ENCODE peak calls at places on chromosomes 5 and 9, in four cellular contexts. L is pancreas, X is uterus, P is Peyer's patch. S is an unnamed sample. For H3K9me3, the result is how much of the 10 kb centered on the place peaks cover.

GRCh38 chr5:371811-372555 is 50.5 kb downstream of the AHRR start:
- DNase-seq in L (no peak), X (no peak), P (peak), S (peak)

GRCh38 chr9:14097215-14097614 is 216.7 kb downstream of the NFIB start:
- DNase-seq in L (peak), X (no peak), P (no peak), S (no peak)

GRCh38 chr5:135185461-135186075 is 151.5 kb upstream of the PITX1 start:
- DNase-seq in L (no peak), X (no peak), P (no peak), S (peak)

GRCh38 chr9:109278848-109279247 is 42.0 kb downstream of the EPB41L4B start:
- DNase-seq in L (peak), X (no peak), P (no peak), S (no peak)

GRCh38 chr9:18638448-18639249 is 164.7 kb downstream of the ADAMTSL1 start:
- DNase-seq in L (no peak), X (no peak), P (no peak), S (no peak)

GRCh38 chr9:131823701-131824146 is 83.8 kb upstream of the RAPGEF1 start:
- DNase-seq in L (no peak), X (no peak), P (no peak), S (no peak)

GRCh38 chr9:127202461-127203139 is 62.0 kb upstream of the GARNL3 start:
- DNase-seq in L (no peak), X (no peak), P (no peak), S (no peak)

GRCh38 chr9:98755006-98755618 is 41.2 kb downstream of the ANKS6 start:
- DNase-seq in L (no peak), X (no peak), P (no peak), S (peak)

GRCh38 chr9:69573666-69574456 is 98.3 kb downstream of the APBA1 start:
- DNase-seq in L (no peak), X (no peak), P (no peak), S (no peak)

GRCh38 chr5:148384389-148384756 is 615 bp downstream of the FBXO38 start:
- DNase-seq in L (no peak), X (no peak), P (no peak), S (no peak)

GRCh38 chr5:151084363-151084762 is 3.5 kb upstream of the TNIP1 start:
- DNase-seq in L (no peak), X (no peak), P (no peak), S (no peak)

GRCh38 chr5:164358531-164359259 is 853.3 kb downstream of the MAT2B start:
- DNase-seq in L (no peak), X (no peak), P (no peak), S (no peak)

GRCh38 chr9:121388140-121388925 is 18.3 kb upstream of the STOM start:
- DNase-seq in L (no peak), X (no peak), P (no peak), S (no peak)

GRCh38 chr9:106716820-106717219 is 146.1 kb upstream of the ZNF462 start:
- DNase-seq in L (no peak), X (no peak), P (no peak), S (no peak)

GRCh38 chr5:122465994-122466393 is 154.0 kb downstream of the SNCAIP start:
- DNase-seq in L (no peak), X (no peak), P (no peak), S (no peak)

GRCh38 chr5:122471031-122471751 is 159.2 kb downstream of the SNCAIP start:
- DNase-seq in L (no peak), X (no peak), P (no peak), S (no peak)

GRCh38 chr5:122469520-122469919 is 157.5 kb downstream of the SNCAIP start:
- DNase-seq in L (no peak), X (no peak), P (no peak), S (no peak)

GRCh38 chr5:122470365-122470764 is 158.3 kb downstream of the SNCAIP start:
- DNase-seq in L (no peak), X (no peak), P (no peak), S (no peak)

GRCh38 chr5:122468351-122469111 is 156.5 kb downstream of the SNCAIP start:
- DNase-seq in L (no peak), X (no peak), P (no peak), S (no peak)
- TF ChIP-seq CTCF in L (no peak), X (no peak), P (no peak), S (no peak)

DNA sequence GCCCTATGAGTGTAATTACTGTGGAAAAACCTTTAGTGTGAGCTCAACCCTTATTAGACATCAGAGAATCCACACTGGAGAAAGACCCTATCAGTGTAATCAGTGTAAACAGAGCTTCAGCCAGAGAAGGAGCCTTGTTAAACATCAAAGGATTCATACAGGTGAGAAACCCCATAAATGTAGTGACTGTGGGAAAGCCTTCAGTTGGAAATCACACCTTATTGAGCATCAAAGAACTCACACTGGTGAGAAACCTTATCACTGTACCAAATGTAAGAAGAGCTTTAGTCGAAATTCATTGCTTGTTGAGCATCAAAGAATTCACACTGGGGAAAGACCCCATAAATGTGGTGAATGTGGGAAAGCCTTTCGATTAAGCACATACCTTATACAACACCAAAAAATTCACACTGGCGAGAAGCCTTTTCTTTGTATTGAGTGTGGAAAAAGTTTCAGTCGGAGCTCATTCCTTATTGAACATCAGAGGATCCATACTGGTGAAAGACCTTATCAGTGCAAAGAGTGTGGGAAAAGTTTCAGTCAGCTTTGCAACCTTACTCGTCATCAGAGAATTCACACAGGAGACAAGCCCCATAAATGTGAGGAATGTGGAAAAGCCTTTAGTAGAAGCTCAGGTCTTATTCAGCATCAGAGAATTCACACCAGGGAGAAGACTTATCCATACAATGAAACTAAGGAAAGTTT is 9.9 kb downstream of the ZNF189 start:
- DNase-seq in L (no peak), X (no peak), P (no peak), S (no peak)
- H3K9me3 ChIP-seq in L (under half), X (half or more), P (under half), S (under half)

GRCh38 chr5:50687548-50687947 is 21.1 kb downstream of the PARP8 start:
- DNase-seq in L (no peak), X (no peak), P (no peak), S (no peak)

GRCh38 chr5:50694027-50694590 is 27.7 kb downstream of the PARP8 start:
- DNase-seq in L (no peak), X (no peak), P (no peak), S (no peak)

GRCh38 chr5:50691399-50692016 is 25.1 kb downstream of the PARP8 start:
- DNase-seq in L (no peak), X (no peak), P (no peak), S (no peak)
- H3K27ac ChIP-seq in L (no peak), X (no peak), P (no peak), S (no peak)

DNA sequence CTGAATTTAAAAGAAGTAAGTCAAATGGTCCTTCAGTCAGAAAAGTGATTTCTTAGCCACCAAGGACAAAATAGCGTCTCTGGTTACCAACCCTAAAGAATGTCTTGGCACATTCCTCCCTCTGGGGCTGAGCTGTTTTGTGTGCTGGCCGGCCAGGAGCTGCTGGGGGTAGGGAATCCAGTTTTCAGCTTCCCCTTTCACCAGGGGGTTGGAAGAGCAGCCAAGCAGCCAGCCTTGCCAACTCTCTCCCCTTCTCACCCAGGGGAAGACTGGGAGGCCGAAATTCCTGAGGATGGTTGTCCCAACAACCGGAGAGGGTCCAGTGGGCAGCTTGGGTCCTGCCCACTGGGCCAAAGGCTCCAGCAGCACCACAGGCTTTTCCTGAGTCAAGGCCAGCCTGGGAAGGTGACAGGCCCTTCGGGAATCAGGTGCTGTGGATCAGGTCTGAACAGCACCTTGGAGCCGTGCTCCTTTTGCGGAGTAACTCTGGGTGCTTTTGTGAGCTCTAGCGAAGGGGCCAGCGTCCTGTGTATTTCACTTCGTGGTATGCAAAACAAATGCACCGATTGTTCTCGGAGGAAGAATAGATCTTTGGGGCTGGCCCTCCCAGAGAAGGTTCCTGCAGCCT is 4.2 kb downstream of the WWC1 start:
- DNase-seq in L (peak), X (no peak), P (no peak), S (no peak)
- TF ChIP-seq CTCF in L (peak), X (no peak), P (no peak), S (no peak)

GRCh38 chr5:178965465-178966055 is 24.6 kb downstream of the ZNF454 start:
- DNase-seq in L (no peak), X (no peak), P (no peak), S (no peak)
- H3K9me3 ChIP-seq in L (under half), X (half or more), P (under half), S (under half)

GRCh38 chr5:172403822-172404221 is 50.5 kb downstream of the SH3PXD2B start:
- DNase-seq in L (no peak), X (peak), P (no peak), S (no peak)
- H3K27ac ChIP-seq in L (no peak), X (peak), P (peak), S (peak)

DNA sequence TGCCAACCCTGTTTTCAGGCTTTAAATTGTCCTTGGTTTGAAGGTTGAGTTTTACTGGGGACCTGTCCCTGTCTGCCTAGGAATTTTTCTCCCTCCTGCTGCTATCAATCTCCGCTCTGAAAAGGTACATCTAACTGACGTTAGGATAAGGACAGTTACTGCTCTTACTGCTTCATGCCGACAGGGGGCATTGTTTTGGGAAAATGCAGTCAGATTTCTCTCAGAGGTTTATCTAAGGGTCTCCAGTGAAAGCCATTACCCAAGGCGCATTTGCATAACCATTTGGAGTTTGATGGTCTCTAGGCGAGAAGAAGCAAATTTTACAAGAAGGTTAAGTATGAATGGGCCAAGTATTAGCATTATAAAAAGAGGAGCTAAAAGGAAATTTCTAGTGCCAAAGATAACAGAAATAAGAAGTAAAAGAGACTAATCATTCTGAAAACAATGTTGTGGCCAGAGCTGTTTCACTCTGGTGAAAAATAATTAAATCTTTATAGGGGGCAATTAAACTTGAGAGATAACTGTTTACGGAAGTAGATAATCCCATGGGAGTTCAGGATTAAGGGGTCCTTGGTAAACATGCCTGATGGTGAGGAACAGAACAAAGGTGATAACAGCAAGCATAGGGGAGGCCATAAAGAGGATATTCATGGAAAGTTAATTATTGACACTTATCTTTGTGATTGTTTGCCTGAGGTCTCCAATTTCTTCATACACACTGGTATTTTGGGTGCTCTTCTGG is 605.0 kb downstream of the MTRR start:
- DNase-seq in L (no peak), X (no peak), P (no peak), S (no peak)
- TF ChIP-seq CTCF in L (no peak), X (no peak), P (no peak), S (no peak)

GRCh38 chr5:23445573-23445972 is 61.8 kb upstream of the PRDM9 start:
- DNase-seq in L (no peak), X (no peak), P (no peak), S (no peak)
- H3K9me3 ChIP-seq in L (under half), X (under half), P (under half), S (under half)

DNA sequence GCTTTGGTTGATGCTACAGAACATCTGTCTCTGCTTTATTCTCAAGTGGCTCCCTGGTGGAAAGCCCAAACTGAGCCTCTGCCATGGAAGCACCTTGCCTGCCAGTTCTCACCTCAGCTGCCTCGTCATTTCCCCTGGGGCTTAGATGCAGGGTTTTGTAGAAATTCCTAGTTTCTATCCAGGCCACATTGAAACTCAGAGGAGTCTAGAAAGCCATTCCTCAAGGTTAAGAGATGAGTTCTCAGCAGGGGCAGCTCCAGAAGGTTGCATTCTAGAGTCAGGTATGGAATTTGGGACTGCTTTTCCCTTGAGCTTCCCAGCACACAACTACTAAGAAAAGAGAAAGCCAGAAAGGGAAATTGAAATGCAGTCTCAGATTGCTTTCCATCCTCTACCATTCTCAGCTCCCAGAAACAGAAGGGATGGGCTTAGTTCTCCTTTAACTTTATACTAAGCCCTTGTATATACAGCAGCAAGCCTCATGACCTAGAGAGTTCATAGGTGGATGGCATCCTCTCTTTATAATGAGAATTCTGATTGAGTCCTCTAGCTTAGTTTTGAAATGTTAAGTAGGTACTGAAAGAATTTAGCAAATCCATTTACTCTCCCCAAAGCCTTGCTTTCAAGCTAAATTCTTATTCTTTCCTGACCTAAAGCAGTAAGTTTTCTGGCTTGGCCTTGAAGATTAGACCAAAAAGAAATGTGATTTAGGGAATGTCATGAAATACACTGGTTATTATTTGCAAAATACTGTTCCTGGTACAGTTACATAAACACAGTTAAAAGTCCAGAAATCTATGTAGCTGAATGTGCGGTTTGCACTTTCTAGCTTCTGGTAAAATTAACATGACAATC is 66.0 kb upstream of the MEF2C start:
- DNase-seq in L (no peak), X (no peak), P (no peak), S (no peak)
- H3K27ac ChIP-seq in L (no peak), X (no peak), P (no peak), S (no peak)

DNA sequence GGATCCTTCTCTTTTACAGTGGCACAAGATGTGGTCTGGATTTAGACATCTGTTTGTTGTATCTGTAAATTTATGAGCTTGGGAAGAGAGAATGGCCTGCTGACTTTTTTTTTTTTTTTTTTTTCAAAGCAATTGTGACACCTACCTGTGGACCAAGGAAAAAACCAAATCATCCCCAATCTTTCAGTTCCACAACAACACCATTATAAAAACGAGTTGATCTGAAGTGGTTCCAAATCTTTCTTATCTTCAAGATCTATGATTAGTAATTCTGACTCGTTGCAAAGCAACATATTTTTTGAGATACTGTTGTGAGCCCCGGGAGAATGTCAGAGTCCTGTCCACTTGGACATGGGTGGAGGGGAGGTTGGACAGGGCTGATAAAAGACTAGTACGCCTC is 4.8 kb downstream of the IRX2 start:
- DNase-seq in L (no peak), X (no peak), P (no peak), S (no peak)
- TF ChIP-seq CTCF in L (no peak), X (no peak), P (no peak), S (no peak)

S was measured in colonic mucosa.